ENCODE peak calls at places on chromosomes 4 and X, in seven cellular contexts. F, P, R, M, B, I and G are unnamed samples.

GRCh38 chr4:87188063-87188462 is 32.4 kb downstream of the KLHL8 start:
- DNase-seq in F (no peak), P (no peak), R (no peak), M (peak), B (no peak), I (peak), G (no peak)

GRCh38 chrX:23386726-23387125 is 52.1 kb downstream of the PTCHD1 start:
- DNase-seq in F (no peak), P (no peak), R (no peak), M (no peak), B (no peak), I (no peak), G (no peak)

GRCh38 chr4:84479663-84480062 is 19.4 kb downstream of the NKX6-1 start:
- DNase-seq in F (no peak), P (no peak), R (no peak), M (no peak), B (no peak), I (no peak), G (no peak)

GRCh38 chrX:19699151-19699550 is 183.8 kb upstream of the MAP3K15 start:
- DNase-seq in F (no peak), P (no peak), R (no peak), M (no peak), B (no peak), I (no peak), G (no peak)

GRCh38 chr4:74370912-74371311 is 6.0 kb downstream of the EREG start:
- DNase-seq in F (peak), P (no peak), R (no peak), M (no peak), B (peak), I (peak), G (peak)

GRCh38 chr4:148618856-148619255 is 176.6 kb upstream of the NR3C2 start:
- DNase-seq in F (no peak), P (no peak), R (no peak), M (no peak), B (no peak), I (peak), G (peak)

GRCh38 chrX:136047969-136048368 is 62.7 kb downstream of the SLC9A6 start:
- DNase-seq in F (no peak), P (no peak), R (no peak), M (no peak), B (peak), I (peak), G (peak)

GRCh38 chrX:84320606-84321005 is 132.6 kb upstream of the RPS6KA6 start:
- DNase-seq in F (no peak), P (no peak), R (no peak), M (no peak), B (no peak), I (no peak), G (no peak)

GRCh38 chr4:102641796-102642195 is 119.0 kb downstream of the MANBA start:
- DNase-seq in F (no peak), P (no peak), R (no peak), M (no peak), B (no peak), I (no peak), G (no peak)

GRCh38 chr4:24644983-24645764 is 60.8 kb upstream of the DHX15 start:
- DNase-seq in F (no peak), P (no peak), R (no peak), M (no peak), B (peak), I (peak), G (no peak)

GRCh38 chr4:177246636-177247584 is 62.8 kb upstream of the NEIL3 start:
- DNase-seq in F (no peak), P (no peak), R (no peak), M (no peak), B (peak), I (peak), G (peak)

GRCh38 chr4:131649227-131649626 is 1499.9 kb upstream of the PCDH10 start:
- DNase-seq in F (no peak), P (no peak), R (no peak), M (no peak), B (no peak), I (no peak), G (no peak)

GRCh38 chr4:24795666-24796381 is 451 bp downstream of the SOD3 start:
- DNase-seq in F (no peak), P (no peak), R (no peak), M (no peak), B (no peak), I (no peak), G (no peak)

GRCh38 chr4:169208090-169208455 is 62.7 kb downstream of the SH3RF1 start:
- DNase-seq in F (no peak), P (no peak), R (no peak), M (no peak), B (no peak), I (no peak), G (peak)

GRCh38 chr4:99815597-99816011 is 1.0 kb upstream of the DAPP1 start:
- DNase-seq in F (peak), P (no peak), R (no peak), M (no peak), B (peak), I (no peak), G (peak)

GRCh38 chr4:24594887-24595286 is 10.5 kb upstream of the DHX15 start:
- DNase-seq in F (no peak), P (no peak), R (no peak), M (peak), B (peak), I (peak), G (no peak)

GRCh38 chr4:122246551-122246950 is 94.4 kb downstream of the BLTP1 start:
- DNase-seq in F (no peak), P (no peak), R (no peak), M (no peak), B (no peak), I (no peak), G (no peak)

GRCh38 chrX:16796298-16796697 is 10.0 kb downstream of the TXLNG start:
- DNase-seq in F (no peak), P (no peak), R (no peak), M (no peak), B (no peak), I (no peak), G (no peak)

GRCh38 chr4:101669138-101669831 is 121.2 kb upstream of the BANK1 start:
- DNase-seq in F (no peak), P (no peak), R (no peak), M (no peak), B (peak), I (no peak), G (peak)

GRCh38 chrX:370244-370962 is 16.3 kb downstream of the PPP2R3B start:
- DNase-seq in F (no peak), P (no peak), R (no peak), M (no peak), B (no peak), I (no peak), G (no peak)

GRCh38 chrX:46831620-46832327 is 5.1 kb upstream of the RP2 start:
- DNase-seq in F (peak), P (no peak), R (no peak), M (no peak), B (peak), I (peak), G (no peak)

GRCh38 chr4:140851032-140851636 is 94.9 kb upstream of the TBC1D9 start:
- DNase-seq in F (no peak), P (no peak), R (no peak), M (peak), B (peak), I (peak), G (peak)

GRCh38 chr4:48698029-48698901 is 81.8 kb downstream of the FRYL start:
- DNase-seq in F (no peak), P (no peak), R (no peak), M (peak), B (peak), I (peak), G (peak)

GRCh38 chr4:39898015-39898414 is 79.7 kb downstream of the PDS5A start:
- DNase-seq in F (no peak), P (no peak), R (no peak), M (no peak), B (no peak), I (no peak), G (no peak)

GRCh38 chr4:38371391-38371851 is 292.6 kb upstream of the KLF3 start:
- DNase-seq in F (no peak), P (no peak), R (no peak), M (no peak), B (peak), I (peak), G (peak)

GRCh38 chr4:175776217-175776616 is 35.8 kb downstream of the GPM6A start:
- DNase-seq in F (no peak), P (no peak), R (no peak), M (no peak), B (no peak), I (peak), G (no peak)

GRCh38 chr4:54669831-54670230 is 12.1 kb downstream of the KIT start:
- DNase-seq in F (no peak), P (no peak), R (no peak), M (no peak), B (no peak), I (no peak), G (no peak)

GRCh38 chr4:96593422-96593821 is 753.5 kb downstream of the PDHA2 start:
- DNase-seq in F (no peak), P (no peak), R (no peak), M (no peak), B (no peak), I (no peak), G (no peak)

GRCh38 chr4:155512812-155513211 is 136.0 kb upstream of the MAP9 start:
- DNase-seq in F (no peak), P (no peak), R (no peak), M (no peak), B (no peak), I (no peak), G (no peak)

GRCh38 chr4:16505726-16506125 is 279.5 kb upstream of the TAPT1 start:
- DNase-seq in F (no peak), P (no peak), R (no peak), M (no peak), B (peak), I (no peak), G (no peak)

GRCh38 chr4:41787931-41788330 is 39.4 kb upstream of the PHOX2B start:
- DNase-seq in F (no peak), P (no peak), R (no peak), M (no peak), B (no peak), I (no peak), G (no peak)